ENCODE peak calls at places on chromosomes 7 and 10, in six cellular contexts. P is ovary; U is psoas muscle; L is kidney; R is vagina; I is effector memory CD4-positive, alpha-beta T cell. O is an unnamed sample.
A peak's percentile ranks its signal among the peaks of the same experiment; 100 is the strongest.

GRCh38 chr10:77456414-77456813 is 181.2 kb downstream of the KCNMA1 start:
- DNase-seq in L (no peak), I (no peak), R (no peak), P (no peak), U (no peak), O (no peak)

GRCh38 chr10:88092975-88093374 is 229.6 kb downstream of the PTEN start:
- DNase-seq in R (no peak), U (no peak), L (no peak), I (no peak), P (no peak), O (no peak)

GRCh38 chr7:144826248-144826647 is 9.6 kb downstream of the TPK1 start:
- DNase-seq in U (no peak), R (no peak), P (no peak), I (no peak), L (no peak), O (no peak)

GRCh38 chr7:43914795-43915194 is 8.4 kb upstream of the URGCP start:
- DNase-seq in L (no peak), R (no peak), U (no peak), P (no peak), I (no peak), O (no peak)

GRCh38 chr10:79387466-79387973 is 40.3 kb downstream of the PPIF start:
- DNase-seq in I (no peak), U (no peak), L (peak; percentile 39), P (peak; percentile 24), R (peak; percentile 86), O (no peak)

GRCh38 chr10:112424658-112425057 is 22.1 kb downstream of the ZDHHC6 start:
- DNase-seq in R (no peak), U (no peak), L (no peak), P (no peak), I (no peak), O (no peak)

GRCh38 chr10:120789292-120789691 is 61.9 kb upstream of the WDR11 start:
- DNase-seq in U (no peak), R (no peak), I (no peak), P (no peak), L (no peak), O (no peak)

GRCh38 chr7:66800591-66800990 is 60.1 kb downstream of the RABGEF1 start:
- DNase-seq in L (no peak), P (no peak), R (no peak), I (no peak), U (no peak), O (no peak)

GRCh38 chr10:87818505-87819273 is 663 bp upstream of the ATAD1 start:
- DNase-seq in L (peak; percentile 59), U (no peak), I (peak; percentile 37), R (no peak), P (no peak), O (peak; percentile 34)

GRCh38 chr7:20064974-20065862 is 152.0 kb downstream of the MACC1 start:
- DNase-seq in P (no peak), U (no peak), L (no peak), R (no peak), I (no peak), O (no peak)

GRCh38 chr10:32744321-32744720 is 213.7 kb downstream of the ITGB1 start:
- DNase-seq in R (no peak), P (no peak), I (no peak), U (no peak), L (no peak), O (no peak)

GRCh38 chr7:33882950-33883349 is 22.4 kb upstream of the BMPER start:
- DNase-seq in I (no peak), L (no peak), R (no peak), P (no peak), U (no peak), O (no peak)

GRCh38 chr7:80908360-80908797 is 10.5 kb downstream of the SEMA3C start:
- DNase-seq in R (no peak), P (no peak), U (no peak), I (no peak), L (no peak), O (no peak)

GRCh38 chr7:66921396-66921917 is 432 bp downstream of the TMEM248 start:
- DNase-seq in R (no peak), U (peak; percentile 46), L (peak; percentile 78), I (peak; percentile 6), P (peak; percentile 77), O (no peak)

GRCh38 chr10:15439381-15439837 is 68.3 kb upstream of the FAM171A1 start:
- DNase-seq in P (peak; percentile 62), U (peak; percentile 21), R (no peak), L (peak; percentile 74), I (no peak), O (no peak)

GRCh38 chr7:106693659-106694353 is 32.8 kb upstream of the CCDC71L start:
- DNase-seq in I (no peak), R (no peak), P (no peak), U (no peak), L (no peak), O (no peak)

GRCh38 chr10:79436066-79436849 is 9.2 kb downstream of the ZCCHC24 start:
- DNase-seq in I (no peak), L (peak; percentile 54), R (no peak), P (peak; percentile 39), U (no peak), O (no peak)

GRCh38 chr7:2383543-2384274 is 19.7 kb upstream of the CHST12 start:
- DNase-seq in U (no peak), P (no peak), L (no peak), I (no peak), R (no peak), O (no peak)

GRCh38 chr10:11822809-11823121 is 391 bp upstream of the PROSER2 start:
- DNase-seq in R (no peak), L (no peak), U (no peak), P (no peak), I (no peak), O (no peak)

GRCh38 chr7:135784013-135784412 is 35.4 kb upstream of the FAM180A start:
- DNase-seq in I (no peak), P (no peak), L (no peak), R (no peak), U (no peak), O (no peak)

GRCh38 chr7:108000875-108001758 is 1.8 kb downstream of the LAMB1 start:
- DNase-seq in R (no peak), L (peak; percentile 78), I (no peak), P (peak; percentile 55), U (peak; percentile 48), O (no peak)

GRCh38 chr10:95289003-95289920 is 1.5 kb downstream of the PDLIM1 start:
- DNase-seq in I (no peak), P (no peak), U (no peak), R (peak; percentile 87), L (no peak), O (no peak)

GRCh38 chr10:102670871-102671434 is 26.7 kb downstream of the TRIM8 start:
- DNase-seq in L (peak; percentile 40), I (no peak), U (no peak), P (peak; percentile 48), R (no peak), O (no peak)

GRCh38 chr7:132379292-132379691 is 197.0 kb downstream of the PLXNA4 start:
- DNase-seq in P (no peak), R (no peak), L (no peak), U (no peak), I (no peak), O (no peak)

GRCh38 chr10:95193856-95194431 is at the start of gene ACSM6:
- DNase-seq in R (no peak), I (no peak), L (no peak), P (no peak), U (no peak), O (no peak)

GRCh38 chr7:85030893-85031292 is 156.0 kb downstream of the SEMA3D start:
- DNase-seq in I (no peak), U (no peak), L (no peak), P (no peak), R (no peak), O (no peak)

GRCh38 chr7:156063241-156063810 is 251.1 kb upstream of the SHH start:
- DNase-seq in L (no peak), U (no peak), P (no peak), R (no peak), I (no peak), O (no peak)

GRCh38 chr10:126397640-126398382 is 9.5 kb upstream of the ADAM12 start:
- DNase-seq in L (no peak), U (no peak), I (no peak), R (no peak), P (no peak), O (no peak)

GRCh38 chr10:89219512-89220218 is 12.5 kb upstream of the CH25H start:
- DNase-seq in L (no peak), P (no peak), R (no peak), U (no peak), I (no peak), O (no peak)

GRCh38 chr7:124324262-124324661 is 291.4 kb upstream of the TMEM229A start:
- DNase-seq in U (no peak), L (no peak), I (no peak), R (no peak), P (no peak), O (no peak)
- H3K27ac ChIP-seq in U (no peak overlapping the region), L (no peak overlapping the region), I (no peak overlapping the region), R (no peak overlapping the region), P (no peak overlapping the region), O (no peak overlapping the region)

DNA sequence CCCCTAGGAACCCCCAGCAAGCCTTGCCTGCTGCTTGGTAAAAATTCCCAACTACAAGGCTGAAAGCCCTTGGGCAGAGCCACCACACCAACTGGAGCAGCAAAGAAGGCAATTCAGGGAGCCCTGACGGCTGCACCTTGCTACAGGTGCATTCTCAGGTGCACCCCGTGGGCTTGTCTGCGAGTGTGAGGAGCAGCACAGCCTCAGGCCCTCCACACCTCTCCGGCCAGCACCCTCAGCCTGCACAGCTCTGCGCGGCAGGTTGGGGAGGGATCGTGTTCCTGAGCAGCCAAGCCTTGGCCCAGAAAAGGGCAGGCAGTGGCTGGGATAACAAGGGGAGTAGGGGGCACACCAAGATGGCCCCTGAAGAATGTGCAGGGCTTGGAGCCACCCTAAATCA is 104.1 kb downstream of the FAM53B start:
- DNase-seq in U (no peak), I (no peak), P (no peak), R (no peak), L (peak; percentile 61), O (no peak)
- H3K27ac ChIP-seq in U (no peak overlapping the region), I (peak overlapping the region; percentile 72), P (peak overlapping the region; percentile 66), R (no peak overlapping the region), L (no peak overlapping the region), O (no peak overlapping the region)

GRCh38 chr7:120583835-120584586 is 273.9 kb downstream of the TSPAN12 start:
- DNase-seq in R (no peak), P (no peak), L (no peak), I (no peak), U (no peak), O (no peak)
- H3K27ac ChIP-seq in R (no peak overlapping the region), P (no peak overlapping the region), L (no peak overlapping the region), I (no peak overlapping the region), U (no peak overlapping the region), O (no peak overlapping the region)

DNA sequence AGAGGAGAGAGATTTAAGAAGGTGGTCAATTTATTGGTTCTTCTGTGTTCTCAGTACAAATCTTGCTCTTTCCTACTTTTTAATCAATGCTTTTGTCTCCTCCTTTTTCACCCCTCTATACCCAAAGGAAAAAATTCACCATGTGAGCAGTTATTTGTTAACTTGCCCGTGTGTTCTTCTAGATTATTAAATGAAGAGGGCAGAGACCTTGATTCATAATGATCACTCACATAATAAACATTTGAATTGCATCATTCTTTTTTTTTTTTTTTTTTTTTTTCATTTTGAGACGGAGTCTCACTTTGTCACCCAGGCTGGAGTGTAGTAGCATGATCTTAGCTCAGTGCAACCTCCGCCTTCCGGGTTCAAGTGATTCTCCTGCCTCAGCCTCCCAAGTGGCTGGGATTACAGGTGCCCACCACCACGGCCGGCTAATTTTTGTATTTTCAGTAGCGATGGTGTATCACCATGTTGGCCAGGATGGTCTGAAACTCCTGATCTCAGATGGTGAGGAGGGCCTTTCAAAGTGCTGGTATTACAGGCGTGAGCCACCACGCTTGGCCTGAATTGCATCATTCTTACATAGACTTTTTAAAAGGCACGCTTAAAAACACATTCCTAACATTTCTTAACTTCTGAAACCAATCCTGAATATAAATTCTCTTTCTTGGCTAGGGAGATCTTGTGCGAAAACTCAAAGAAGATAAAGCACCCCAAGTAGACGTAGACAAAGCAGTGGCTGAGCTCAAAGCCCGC is 3.6 kb downstream of the GARS1 start:
- DNase-seq in U (no peak), L (no peak), R (no peak), P (no peak), I (no peak), O (no peak)
- H3K27ac ChIP-seq in U (no peak overlapping the region), L (no peak overlapping the region), R (no peak overlapping the region), P (no peak overlapping the region), I (no peak overlapping the region), O (no peak overlapping the region)

O was measured in caudate nucleus.